ENCODE peak calls at places on chromosomes 5 and 9, in four cellular contexts. M is OCI-LY7, O is neural progenitor cell, Y is HCT116. C is an unnamed sample.

GRCh38 chr5:53246042-53246836 is 136.7 kb upstream of the MOCS2 start:
- DNase-seq in O (no peak), M (no peak), Y (no peak), C (peak; percentile 86)

GRCh38 chr9:78879324-78880100 is 582.6 kb downstream of the PSAT1 start:
- DNase-seq in Y (no peak), O (no peak), M (no peak), C (no peak)

GRCh38 chr9:37119360-37119759 is 1.0 kb upstream of the ZCCHC7 start:
- DNase-seq in M (no peak), O (no peak), Y (no peak), C (no peak)

GRCh38 chr5:61328791-61329617 is 3.1 kb upstream of the ZSWIM6 start:
- DNase-seq in Y (no peak), O (peak; percentile 25), M (no peak), C (no peak)

GRCh38 chr9:347667-348292 is 133.1 kb downstream of the DOCK8 start:
- DNase-seq in Y (peak; percentile 40), O (peak; percentile 46), M (peak; percentile 28), C (peak; percentile 30)

GRCh38 chr9:72773570-72773969 is 179.3 kb downstream of the ALDH1A1 start:
- DNase-seq in O (no peak), Y (no peak), M (no peak), C (no peak)

GRCh38 chr9:126791406-126792230 is 13.2 kb upstream of the ZBTB43 start:
- DNase-seq in M (no peak), Y (no peak), O (no peak), C (peak; percentile 66)

GRCh38 chr5:170907758-170908157 is 45.9 kb downstream of the RANBP17 start:
- DNase-seq in Y (peak; percentile 10), O (no peak), M (no peak), C (peak; percentile 90)

GRCh38 chr9:83620841-83621636 is 1.9 kb upstream of the IDNK start:
- DNase-seq in O (peak; percentile 78), Y (peak; percentile 54), M (peak; percentile 67), C (peak; percentile 63)

GRCh38 chr9:7756088-7756487 is 43.5 kb downstream of the DMAC1 start:
- DNase-seq in M (no peak), O (no peak), Y (no peak), C (no peak)

GRCh38 chr9:35937227-35937626 is 20.7 kb downstream of the OR2S2 start:
- DNase-seq in O (no peak), Y (no peak), M (peak; percentile 44), C (peak; percentile 77)

GRCh38 chr5:10367586-10367985 is 14.1 kb downstream of the MARCHF6 start:
- DNase-seq in Y (no peak), M (no peak), O (no peak), C (peak; percentile 73)

GRCh38 chr9:84207443-84208032 is 133.0 kb downstream of the SLC28A3 start:
- DNase-seq in M (no peak), O (no peak), Y (no peak), C (peak; percentile 58)

GRCh38 chr9:95283678-95284077 is 33.8 kb downstream of the FANCC start:
- DNase-seq in O (no peak), M (no peak), Y (no peak), C (no peak)

GRCh38 chr9:129225815-129226214 is 47.8 kb upstream of the IER5L start:
- DNase-seq in M (no peak), O (peak; percentile 80), Y (no peak), C (peak; percentile 56)

GRCh38 chr5:113214026-113214425 is 220.8 kb downstream of the TSSK1B start:
- DNase-seq in M (no peak), O (no peak), Y (no peak), C (peak; percentile 61)

GRCh38 chr9:110255417-110256141 is 728 bp downstream of the TXN start:
- DNase-seq in M (peak; percentile 59), O (peak; percentile 50), Y (no peak), C (peak; percentile 56)

GRCh38 chr9:70534058-70534457 is 119.6 kb upstream of the KLF9 start:
- DNase-seq in Y (no peak), M (no peak), O (no peak), C (no peak)

GRCh38 chr5:132455614-132456115 is 34.9 kb downstream of the IRF1 start:
- DNase-seq in Y (no peak), O (no peak), M (no peak), C (no peak)

GRCh38 chr9:127568618-127568970 is 43.5 kb upstream of the STXBP1 start:
- DNase-seq in M (no peak), O (no peak), Y (no peak), C (no peak)

GRCh38 chr5:73115399-73116051 is 4.8 kb upstream of the TMEM171 start:
- DNase-seq in O (no peak), Y (no peak), M (no peak), C (peak; percentile 97)
- TF ChIP-seq CTCF in O (no peak), Y (no peak), M (no peak), C (no peak)

GRCh38 chr9:131714821-131715220 is 25.1 kb downstream of the RAPGEF1 start:
- DNase-seq in Y (no peak), O (no peak), M (no peak), C (no peak)
- H3K4me1 ChIP-seq in Y (no peaks in the 10 kb centered on the region), O (peaks cover 16% of the 10 kb centered on the region), M (peaks cover 32% of the 10 kb centered on the region), C (peaks cover 13% of the 10 kb centered on the region)

DNA sequence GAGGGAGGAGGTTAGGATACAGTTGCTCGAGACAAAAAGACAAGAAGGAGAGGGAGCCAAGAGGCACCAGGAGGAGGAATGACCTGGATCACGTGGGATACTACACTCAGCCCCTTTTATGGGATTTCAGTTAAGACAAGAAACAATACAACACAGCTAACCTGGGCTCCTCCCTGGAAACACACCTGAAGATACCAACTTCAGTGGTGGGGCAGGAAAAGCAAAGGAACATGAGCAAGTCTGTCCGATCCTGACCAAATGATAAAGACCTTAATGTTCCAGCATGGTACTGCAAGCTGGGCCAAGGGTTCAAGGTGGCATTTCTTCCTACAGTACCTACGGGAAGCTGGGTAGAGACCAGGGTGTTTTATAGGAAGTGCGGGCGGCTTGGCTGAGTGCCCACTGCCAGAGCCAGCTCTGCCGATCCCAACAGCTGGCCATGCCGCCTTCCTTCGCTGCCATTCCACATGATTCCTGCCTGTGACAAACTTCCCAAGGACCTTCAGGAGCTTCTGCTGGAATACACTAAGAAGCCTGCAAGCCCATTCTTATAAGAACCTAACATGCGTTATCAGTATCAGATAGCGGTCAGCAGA is 22.1 kb downstream of the MYO10 start:
- DNase-seq in M (no peak), O (no peak), Y (no peak), C (no peak)
- H4K20me1 ChIP-seq in M (no peaks in the 10 kb centered on the region), O (peaks cover 28% of the 10 kb centered on the region), Y (no peaks in the 10 kb centered on the region), C (peaks cover 3% of the 10 kb centered on the region)

DNA sequence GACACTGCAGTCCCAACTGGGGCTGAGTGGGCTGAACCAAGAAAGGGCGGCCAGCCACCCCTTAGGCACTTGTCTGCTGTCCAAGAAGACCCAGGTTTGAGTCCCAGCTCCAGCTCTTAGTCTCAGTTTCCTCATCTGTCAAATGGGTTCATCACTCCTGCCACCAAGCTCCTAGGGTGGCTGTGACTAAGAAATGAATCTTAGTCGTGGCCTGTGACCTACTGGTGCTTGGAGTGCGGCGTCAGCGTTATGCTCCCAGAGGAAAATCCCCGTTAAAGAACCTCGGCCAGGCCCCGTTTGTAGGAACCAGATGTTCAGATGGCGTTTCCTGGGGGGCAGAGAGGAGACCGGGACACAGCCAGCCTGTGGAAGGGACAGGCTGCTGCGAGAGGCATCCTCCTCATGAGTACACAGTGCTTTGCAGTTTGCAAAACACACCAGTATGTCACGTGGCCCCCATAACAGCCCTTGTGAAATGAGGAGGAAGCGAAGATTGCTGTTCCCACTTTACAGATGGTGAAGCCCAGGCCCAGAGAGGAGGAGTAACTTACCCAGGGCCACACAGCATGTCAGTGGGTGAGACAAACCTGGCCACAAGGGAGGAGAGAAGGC is 3.3 kb downstream of the FIBCD1 start:
- DNase-seq in Y (no peak), O (no peak), M (no peak), C (no peak)
- TF ChIP-seq CTCF in Y (no peak), O (no peak), M (no peak), C (no peak)

DNA sequence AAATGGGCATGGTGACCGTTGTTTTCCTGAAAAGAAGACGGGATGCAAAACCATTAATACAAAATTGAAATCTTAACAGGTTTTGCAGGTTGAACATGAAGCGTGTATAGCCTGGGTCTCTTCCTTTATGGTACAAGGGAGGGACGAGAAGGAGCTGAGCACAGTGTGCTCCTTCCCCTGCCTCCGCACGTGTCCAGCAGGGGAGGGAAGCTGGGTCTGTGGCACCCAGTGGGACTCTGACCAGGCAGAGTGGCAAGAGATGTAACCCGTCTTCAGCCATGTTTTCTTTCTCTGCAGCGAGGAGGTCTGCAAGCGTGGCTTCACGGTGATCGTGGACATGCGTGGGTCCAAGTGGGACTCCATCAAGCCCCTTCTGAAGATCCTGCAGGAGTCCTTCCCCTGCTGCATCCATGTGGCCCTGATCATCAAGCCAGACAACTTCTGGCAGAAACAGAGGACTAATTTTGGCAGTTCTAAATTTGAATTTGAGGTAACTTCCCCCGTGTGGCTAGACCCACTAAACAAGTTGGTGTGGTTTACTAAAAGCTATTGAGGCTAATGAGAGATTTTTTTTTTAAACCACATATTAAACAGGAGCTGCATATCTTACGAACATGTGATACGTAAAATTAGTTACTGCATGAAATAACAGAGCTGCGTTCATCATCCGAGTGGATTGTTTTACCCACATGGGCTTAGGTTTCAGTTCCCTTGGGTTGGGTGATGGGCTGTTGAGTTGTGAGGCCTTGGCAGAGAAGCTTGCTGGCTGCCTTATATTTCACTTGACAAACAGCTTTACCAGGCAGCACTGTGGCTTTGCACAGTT is 143.6 kb downstream of the TRIO start:
- DNase-seq in M (peak; percentile 65), Y (no peak), O (no peak), C (no peak)
- H3K4me1 ChIP-seq in M (peaks cover 24% of the 10 kb centered on the region), Y (no peaks in the 10 kb centered on the region), O (peaks cover 39% of the 10 kb centered on the region), C (no peaks in the 10 kb centered on the region)